ENCODE peak calls at places on chromosome 9, in five cellular contexts. K is PC-3; E is cardiac muscle cell; F is effector memory CD4-positive, alpha-beta T cell; C is psoas muscle. B is an unnamed sample. For H3K27me3, the result is how much of the 10 kb centered on the place peaks cover.

GRCh38 chr9:81535542-81536241 is 153.7 kb downstream of the TLE1 start:
- DNase-seq in K (peak), C (no peak), E (peak), F (no peak), B (no peak)

GRCh38 chr9:113403651-113404050 is 2.6 kb upstream of the ALAD start:
- DNase-seq in E (peak), C (no peak), F (no peak), K (no peak), B (no peak)

GRCh38 chr9:115673599-115673998 is 480.0 kb upstream of the PAPPA start:
- DNase-seq in C (peak), F (no peak), K (no peak), E (peak), B (no peak)

GRCh38 chr9:107228648-107229047 is 54.4 kb upstream of the RAD23B start:
- DNase-seq in K (no peak), E (no peak), C (no peak), F (no peak), B (no peak)

GRCh38 chr9:17962747-17963146 is 383.9 kb downstream of the SH3GL2 start:
- DNase-seq in K (no peak), E (peak), F (no peak), C (no peak), B (peak)

GRCh38 chr9:85702881-85703280 is 38.9 kb downstream of the AGTPBP1 start:
- DNase-seq in C (no peak), E (peak), K (no peak), F (no peak), B (no peak)

GRCh38 chr9:135884328-135885035 is 22.9 kb downstream of the CAMSAP1 start:
- DNase-seq in K (peak), E (peak), F (no peak), C (no peak), B (no peak)

GRCh38 chr9:84045481-84046097 is 65.0 kb downstream of the RMI1 start:
- DNase-seq in C (no peak), E (no peak), F (no peak), K (no peak), B (no peak)

GRCh38 chr9:2833096-2833495 is 10.8 kb downstream of the PUM3 start:
- DNase-seq in F (no peak), K (no peak), E (peak), C (no peak), B (no peak)

GRCh38 chr9:109463924-109464625 is 34.0 kb downstream of the PTPN3 start:
- DNase-seq in C (no peak), F (no peak), E (no peak), K (no peak), B (no peak)

GRCh38 chr9:13175732-13176131 is 103.8 kb downstream of the MPDZ start:
- DNase-seq in C (no peak), K (no peak), F (no peak), E (no peak), B (peak)

GRCh38 chr9:120783611-120784047 is 9.6 kb downstream of the FBXW2 start:
- DNase-seq in F (no peak), C (no peak), K (peak), E (peak), B (no peak)

GRCh38 chr9:76619645-76620044 is 144.6 kb upstream of the PCA3 start:
- DNase-seq in K (no peak), E (peak), C (no peak), F (no peak), B (no peak)

GRCh38 chr9:127854169-127854833 is at the start of gene ENG:
- DNase-seq in K (no peak), C (peak), E (peak), F (no peak), B (no peak)

GRCh38 chr9:114364528-114365041 is 23.2 kb downstream of the AKNA start:
- DNase-seq in E (no peak), C (no peak), K (peak), F (no peak), B (no peak)

GRCh38 chr9:137138058-137138697 is 776 bp upstream of the GRIN1 start:
- DNase-seq in K (no peak), E (no peak), F (no peak), C (no peak), B (no peak)

GRCh38 chr9:21988056-21988990 is 5.9 kb downstream of the CDKN2A start:
- DNase-seq in F (no peak), K (no peak), C (no peak), E (no peak), B (no peak)

GRCh38 chr9:122016789-122017188 is 76.3 kb downstream of the TTLL11 start:
- DNase-seq in F (no peak), K (no peak), E (peak), C (no peak), B (no peak)

GRCh38 chr9:137384116-137384756 is 38.7 kb downstream of the EXD3 start:
- DNase-seq in C (peak), K (no peak), F (no peak), E (peak), B (no peak)

GRCh38 chr9:9122230-9122875 is 1322.8 kb upstream of the DMAC1 start:
- DNase-seq in F (no peak), E (no peak), K (no peak), C (no peak), B (no peak)

GRCh38 chr9:131214457-131214856 is 61.9 kb downstream of the FAM78A start:
- DNase-seq in E (no peak), F (no peak), K (no peak), C (no peak), B (no peak)

GRCh38 chr9:98254236-98255063 is 999 bp downstream of the TBC1D2 start:
- DNase-seq in F (no peak), K (no peak), E (no peak), C (no peak), B (peak)

DNA sequence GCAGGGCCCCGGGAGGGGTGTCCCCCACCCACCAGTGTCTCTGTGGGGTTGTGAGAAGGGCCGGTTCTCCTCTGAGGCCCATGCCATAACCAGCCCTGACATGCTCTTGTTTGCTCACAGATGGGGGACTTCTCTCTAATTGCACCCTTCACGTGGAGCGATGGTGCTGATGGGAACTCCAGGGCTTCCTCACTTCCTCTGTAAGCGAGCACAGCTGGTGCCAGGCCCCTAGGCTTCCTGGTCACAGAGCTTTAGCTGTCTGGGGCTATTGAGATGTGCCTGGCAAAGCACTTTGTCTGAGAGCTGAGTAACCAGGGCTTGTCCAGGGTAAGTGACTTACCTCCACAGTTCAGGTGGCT is 36.4 kb downstream of the PHF2 start:
- DNase-seq in C (no peak), E (no peak), F (no peak), K (no peak), B (no peak)
- H3K4me3 ChIP-seq in C (no peak), E (no peak), F (no peak), K (no peak), B (no peak)

GRCh38 chr9:126559296-126559695 is 54.4 kb upstream of the LMX1B start:
- DNase-seq in F (no peak), E (no peak), C (no peak), K (no peak), B (no peak)

GRCh38 chr9:126564716-126565115 is 49.0 kb upstream of the LMX1B start:
- DNase-seq in E (no peak), C (no peak), K (no peak), F (no peak), B (no peak)

GRCh38 chr9:126563556-126563955 is 50.2 kb upstream of the LMX1B start:
- DNase-seq in K (no peak), F (no peak), C (no peak), E (no peak), B (no peak)

GRCh38 chr9:126564128-126564527 is 49.6 kb upstream of the LMX1B start:
- DNase-seq in E (no peak), C (no peak), F (no peak), K (no peak), B (no peak)

DNA sequence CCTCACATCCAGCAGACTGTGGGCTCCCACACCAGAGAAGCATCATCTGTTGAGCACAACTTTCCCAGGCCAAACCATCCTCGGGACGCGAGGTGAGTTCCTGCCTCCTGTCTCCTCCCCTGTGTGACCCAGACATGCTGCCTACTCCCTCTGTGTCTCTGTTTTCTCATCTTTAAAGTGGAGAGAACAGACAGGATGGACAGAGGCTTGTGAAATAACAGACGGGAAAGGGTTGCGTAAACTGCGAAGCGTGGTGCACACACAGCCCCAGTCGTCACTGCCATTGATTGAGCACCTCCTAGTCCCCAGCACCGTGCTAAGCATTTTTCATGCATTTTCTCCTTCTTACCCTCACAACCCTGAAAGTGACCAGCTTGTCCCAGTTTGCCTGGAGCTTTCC is 52.1 kb upstream of the LMX1B start:
- DNase-seq in F (no peak), K (no peak), C (no peak), E (peak), B (no peak)
- H3K27me3 ChIP-seq in F (under half), K (under half), C (under half), E (under half), B (under half)

GRCh38 chr9:93960971-93961841 is 6.1 kb upstream of the BARX1 start:
- DNase-seq in C (no peak), E (no peak), K (no peak), F (no peak), B (no peak)

GRCh38 chr9:93960221-93960970 is 5.2 kb upstream of the BARX1 start:
- DNase-seq in E (no peak), K (peak), F (no peak), C (no peak), B (peak)

GRCh38 chr9:93958121-93958874 is 3.1 kb upstream of the BARX1 start:
- DNase-seq in K (no peak), F (no peak), C (no peak), E (no peak), B (no peak)

GRCh38 chr9:93959739-93960154 is 4.6 kb upstream of the BARX1 start:
- DNase-seq in C (no peak), K (no peak), E (no peak), F (no peak), B (no peak)

DNA sequence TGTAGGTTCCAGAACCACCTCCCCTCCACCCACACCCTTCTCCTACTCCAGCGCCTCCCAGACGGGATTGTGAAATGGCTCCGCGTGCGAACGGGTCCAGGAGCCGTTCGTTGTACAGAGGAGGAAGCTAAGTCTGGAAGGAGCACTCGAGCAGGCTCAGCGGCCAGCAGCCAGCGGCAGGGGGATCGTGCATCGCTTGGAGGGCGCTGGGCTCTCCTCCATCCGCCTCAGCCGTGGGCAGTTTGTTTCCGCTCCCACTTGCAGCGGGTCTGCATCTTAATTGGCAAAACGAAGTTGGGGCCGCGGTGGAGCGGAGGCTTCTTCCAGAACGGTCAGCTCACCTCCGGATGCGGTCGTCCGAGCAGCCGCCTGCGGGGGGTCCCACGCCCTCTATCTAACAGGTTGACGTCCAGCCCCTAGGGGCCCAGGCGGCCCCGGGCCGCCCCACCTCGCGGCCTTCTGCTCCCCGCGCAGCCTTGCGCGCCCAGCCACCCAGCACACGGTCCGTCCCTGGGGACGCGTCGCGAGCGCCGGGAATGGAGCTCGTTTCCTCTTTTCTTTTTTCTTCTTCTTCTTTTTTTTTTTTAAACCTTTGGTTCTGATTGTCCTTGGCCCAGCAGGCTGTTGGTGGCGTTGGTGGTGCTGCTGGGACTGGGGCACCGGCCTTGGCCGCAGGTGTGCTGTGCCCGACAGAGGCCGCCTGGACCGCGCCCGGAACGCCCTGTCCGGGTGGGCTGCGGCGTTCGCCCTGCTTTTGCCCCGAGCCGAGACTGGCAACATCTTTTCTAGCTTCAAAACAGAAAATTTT is 3.9 kb upstream of the BARX1 start:
- DNase-seq in K (no peak), E (peak), F (no peak), C (no peak), B (peak)
- H3K4me3 ChIP-seq in K (no peak), E (peak), F (peak), C (peak), B (peak)

GRCh38 chr9:132586830-132587483 is 4.6 kb downstream of the BARHL1 start:
- DNase-seq in E (no peak), K (no peak), F (no peak), C (no peak), B (no peak)
- H3K27me3 ChIP-seq in E (half or more), K (under half), F (half or more), C (under half), B (under half)